ENCODE peak calls at places on chromosomes 11 and 22, in eight cellular contexts. D is transverse colon, R is esophagus squamous epithelium, H is stomach, T is GM12878, B is ovary, Y is HCT116, M is body of pancreas. P is an unnamed sample.

GRCh38 chr22:36767035-36767775 is 8.7 kb downstream of the IFT27 start:
- DNase-seq in H (no peak), Y (no peak), B (no peak), R (no peak), T (no peak), M (peak), D (no peak), P (no peak)

GRCh38 chr11:129375731-129376657 is at the start of gene BARX2:
- DNase-seq in D (peak), H (peak), M (peak), T (no peak), Y (peak), R (no peak), B (no peak), P (peak)

GRCh38 chr11:75307058-75307457 is 44.4 kb downstream of the ARRB1 start:
- DNase-seq in D (no peak), M (no peak), B (no peak), T (no peak), Y (no peak), R (no peak), H (no peak), P (no peak)

GRCh38 chr11:9203715-9204311 is 61.3 kb downstream of the DENND5A start:
- DNase-seq in T (no peak), M (no peak), D (no peak), R (no peak), Y (no peak), H (no peak), B (no peak), P (no peak)

GRCh38 chr11:41971592-41971991 is 512.1 kb upstream of the LRRC4C start:
- DNase-seq in T (no peak), H (no peak), B (no peak), Y (no peak), R (no peak), M (no peak), D (no peak), P (no peak)

GRCh38 chr11:76604652-76605241 is 65.8 kb downstream of the LRRC32 start:
- DNase-seq in H (peak), M (peak), Y (no peak), T (no peak), R (no peak), B (peak), D (peak), P (peak)

GRCh38 chr11:35330924-35331323 is 88.4 kb downstream of the SLC1A2 start:
- DNase-seq in T (no peak), D (no peak), Y (no peak), M (no peak), H (no peak), R (no peak), B (no peak), P (no peak)

GRCh38 chr11:65743928-65744698 is 23.5 kb upstream of the RNASEH2C start:
- DNase-seq in H (peak), M (peak), B (no peak), T (no peak), D (peak), R (no peak), Y (peak), P (no peak)

GRCh38 chr11:58957922-58958321 is 18.6 kb downstream of the GLYATL1 start:
- DNase-seq in B (no peak), T (no peak), M (no peak), H (no peak), D (no peak), Y (no peak), R (no peak), P (no peak)

GRCh38 chr11:8168485-8169257 is at the start of gene RIC3:
- DNase-seq in H (peak), R (no peak), M (peak), B (peak), D (peak), T (no peak), Y (no peak), P (peak)

GRCh38 chr22:37419916-37420655 is 7.2 kb downstream of the ELFN2 start:
- DNase-seq in R (no peak), Y (no peak), T (no peak), H (no peak), D (no peak), M (no peak), B (no peak), P (no peak)

GRCh38 chr11:91761406-91762027 is 463.1 kb upstream of the FAT3 start:
- DNase-seq in Y (no peak), M (no peak), H (no peak), T (no peak), D (no peak), B (no peak), R (no peak), P (no peak)

GRCh38 chr22:32880906-32881596 is 79.5 kb downstream of the TIMP3 start:
- DNase-seq in R (no peak), M (peak), T (no peak), B (peak), H (peak), Y (no peak), D (peak), P (peak)

GRCh38 chr11:111923951-111924350 is 5.2 kb downstream of the C11orf52 start:
- DNase-seq in H (no peak), D (no peak), M (no peak), B (no peak), R (no peak), Y (no peak), T (no peak), P (no peak)

GRCh38 chr22:19984201-19984753 is 32.3 kb downstream of the ARVCF start:
- DNase-seq in B (no peak), R (no peak), Y (peak), M (peak), D (no peak), T (no peak), H (no peak), P (peak)

GRCh38 chr11:7936615-7937014 is 4.9 kb downstream of the OR10A3 start:
- DNase-seq in Y (no peak), B (no peak), R (no peak), T (no peak), D (peak), H (peak), M (peak), P (no peak)

GRCh38 chr11:33560729-33561128 is 139.9 kb downstream of the C11orf91 start:
- DNase-seq in Y (no peak), R (no peak), M (no peak), T (no peak), H (no peak), D (no peak), B (no peak), P (no peak)

GRCh38 chr11:33557201-33557600 is 143.4 kb downstream of the C11orf91 start:
- DNase-seq in H (no peak), M (no peak), T (no peak), Y (no peak), R (no peak), D (no peak), B (no peak), P (no peak)

GRCh38 chr11:33554219-33554618 is 146.4 kb downstream of the C11orf91 start:
- DNase-seq in H (no peak), M (no peak), R (no peak), T (no peak), Y (no peak), B (no peak), D (no peak), P (no peak)

GRCh38 chr11:33559567-33559966 is 141.1 kb downstream of the C11orf91 start:
- DNase-seq in B (no peak), H (no peak), Y (no peak), D (no peak), M (no peak), R (no peak), T (no peak), P (no peak)

DNA sequence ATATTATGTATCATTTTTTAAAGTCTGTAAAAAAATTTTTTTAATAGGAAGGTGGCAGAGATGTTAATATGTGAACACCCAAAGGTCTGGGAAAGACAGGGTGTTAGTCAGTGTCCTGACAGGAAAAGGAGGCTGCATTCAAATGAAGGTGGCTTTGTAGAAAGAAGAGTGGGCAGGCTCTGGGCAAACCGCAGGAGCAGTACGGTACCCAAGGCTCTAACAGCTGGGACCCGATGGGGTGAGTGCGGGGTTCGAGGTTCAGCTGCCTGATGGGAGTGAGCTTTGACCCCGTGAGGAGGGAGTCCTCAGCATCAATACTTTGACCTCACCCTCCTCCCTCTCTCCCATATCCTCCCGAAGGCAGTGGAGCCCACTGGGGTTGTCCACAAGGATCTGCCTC is 142.5 kb downstream of the C11orf91 start:
- DNase-seq in M (no peak), R (no peak), H (no peak), D (no peak), T (no peak), Y (no peak), B (no peak), P (no peak)
- TF ChIP-seq POLR2A in M (no peak), R (no peak), H (no peak), D (no peak), T (no peak), Y (no peak), B (no peak), P (no peak)

GRCh38 chr22:28792491-28793383 is 7.6 kb downstream of the XBP1 start:
- DNase-seq in Y (no peak), T (no peak), B (no peak), R (no peak), H (no peak), D (no peak), M (peak), P (peak)
- TF ChIP-seq POLR2A in Y (no peak), T (peak), B (no peak), R (no peak), H (no peak), D (no peak), M (no peak), P (no peak)

DNA sequence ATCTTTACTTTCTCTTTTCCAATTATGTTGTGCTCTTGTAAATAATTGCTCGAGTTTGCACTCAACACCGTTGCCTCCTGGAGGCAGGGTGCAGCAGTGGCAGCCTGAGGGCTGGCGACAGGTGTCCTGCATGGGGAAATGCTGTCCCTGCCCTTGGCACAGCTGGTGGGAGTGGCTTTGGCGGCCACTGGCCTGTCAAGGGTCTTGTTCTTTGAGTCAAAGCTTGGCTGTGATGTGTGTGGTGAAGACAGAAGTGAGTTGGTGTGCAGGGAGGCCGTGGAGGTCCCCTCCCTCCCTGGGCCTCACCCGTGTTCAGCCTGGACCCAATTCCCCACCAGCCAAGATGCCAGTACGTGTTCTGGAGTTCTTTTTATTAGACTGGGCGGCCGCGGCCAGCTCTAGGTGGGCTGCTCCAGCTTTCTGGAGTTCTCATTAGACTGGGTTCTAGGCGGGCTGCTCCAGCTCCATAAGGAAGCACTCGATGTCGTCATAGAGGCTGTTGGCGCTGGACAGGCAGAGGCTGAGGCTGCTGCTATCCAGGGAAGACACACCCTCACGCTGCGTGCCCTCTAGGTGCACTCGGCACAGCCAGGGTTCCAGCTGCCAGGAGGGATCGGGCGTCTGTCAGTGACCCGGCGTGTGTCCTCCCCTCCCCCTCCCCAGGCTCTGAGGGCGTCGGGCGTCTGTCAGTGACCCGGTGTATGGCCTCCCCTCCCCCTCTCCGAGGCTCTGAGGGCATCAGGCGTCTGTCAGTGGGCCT is 3.4 kb downstream of the IRF7 start:
- DNase-seq in H (peak), R (no peak), M (no peak), T (no peak), B (no peak), Y (peak), D (peak), P (no peak)
- TF ChIP-seq POLR2A in H (no peak), R (no peak), M (no peak), T (peak), B (no peak), Y (no peak), D (no peak), P (no peak)

GRCh38 chr11:83159901-83160865 is 3.3 kb downstream of the PCF11 start:
- DNase-seq in T (no peak), D (peak), M (peak), H (peak), B (no peak), Y (no peak), R (no peak), P (peak)
- TF ChIP-seq POLR2A in T (peak), D (no peak), M (no peak), H (no peak), B (no peak), Y (no peak), R (no peak), P (no peak)

DNA sequence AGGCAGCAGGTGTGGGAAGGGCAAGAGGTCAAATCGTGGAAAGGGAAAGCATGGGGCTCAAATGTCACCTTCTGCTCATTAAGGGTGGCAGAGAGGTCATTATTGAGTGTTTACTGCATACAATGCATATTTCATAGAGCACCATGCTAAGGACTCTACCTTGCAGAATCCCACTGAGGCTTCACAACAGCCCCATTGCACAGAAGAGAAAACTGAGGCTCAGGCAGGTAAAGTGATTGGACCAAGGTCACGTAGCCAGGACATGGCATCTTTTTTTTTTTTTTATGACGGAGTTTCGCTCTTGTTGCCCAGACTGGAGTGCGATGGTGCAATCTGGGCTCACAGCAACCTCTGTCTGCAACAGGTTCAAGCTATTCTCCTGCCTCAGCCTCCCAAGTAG is 7.8 kb downstream of the FLRT1 start:
- DNase-seq in B (no peak), Y (no peak), T (no peak), H (no peak), D (no peak), M (no peak), R (no peak), P (no peak)
- TF ChIP-seq POLR2A in B (no peak), Y (no peak), T (no peak), H (no peak), D (no peak), M (no peak), R (no peak), P (no peak)

DNA sequence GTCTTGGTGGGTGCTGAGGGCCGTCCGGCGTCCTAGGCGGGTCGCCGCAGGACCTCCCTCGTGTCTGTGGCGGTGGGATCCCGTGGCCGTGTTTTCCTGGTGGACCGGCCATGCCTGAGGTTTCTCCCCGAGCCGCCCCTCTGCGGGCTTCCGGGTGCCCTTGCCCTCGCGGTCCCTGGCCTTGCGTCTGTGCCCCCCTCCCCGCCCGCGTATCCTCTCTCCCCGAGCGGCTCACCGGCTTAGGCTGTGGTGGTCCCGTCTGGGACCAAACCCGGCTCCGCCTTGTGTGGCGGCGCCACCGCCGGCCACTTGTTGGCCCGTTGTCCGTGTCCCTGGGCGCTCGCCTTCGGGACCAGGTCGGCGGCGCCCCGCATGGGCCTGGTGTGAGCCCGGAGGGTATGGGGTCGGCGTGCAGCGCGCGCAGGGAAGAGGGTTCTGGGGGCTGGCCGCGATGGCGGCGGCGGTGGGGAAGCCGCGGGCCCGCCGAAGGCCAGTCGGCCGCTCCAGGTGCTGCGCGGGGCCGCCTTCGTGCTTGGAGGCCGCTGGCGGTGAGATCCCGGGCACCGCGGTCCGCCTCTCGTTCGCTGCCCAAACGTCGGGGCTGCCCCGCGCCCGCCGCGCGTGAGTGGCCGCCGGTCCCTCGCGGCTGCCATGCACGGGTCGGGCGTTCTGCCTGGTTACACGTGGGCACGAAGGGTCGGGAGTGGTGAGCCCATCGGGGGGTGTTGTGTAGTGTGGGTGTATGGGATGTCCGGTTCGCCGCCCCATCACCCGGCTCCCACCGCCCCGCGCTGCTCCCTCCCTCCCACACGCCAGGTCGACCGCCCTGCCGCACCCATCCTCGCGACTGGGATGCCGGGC is 3899.1 kb upstream of the OR11H1 start:
- DNase-seq in R (no peak), B (no peak), D (no peak), M (no peak), Y (no peak), H (no peak), T (no peak), P (no peak)
- TF ChIP-seq POLR2A in R (no peak), B (no peak), D (no peak), M (no peak), Y (no peak), H (no peak), T (no peak), P (no peak)

DNA sequence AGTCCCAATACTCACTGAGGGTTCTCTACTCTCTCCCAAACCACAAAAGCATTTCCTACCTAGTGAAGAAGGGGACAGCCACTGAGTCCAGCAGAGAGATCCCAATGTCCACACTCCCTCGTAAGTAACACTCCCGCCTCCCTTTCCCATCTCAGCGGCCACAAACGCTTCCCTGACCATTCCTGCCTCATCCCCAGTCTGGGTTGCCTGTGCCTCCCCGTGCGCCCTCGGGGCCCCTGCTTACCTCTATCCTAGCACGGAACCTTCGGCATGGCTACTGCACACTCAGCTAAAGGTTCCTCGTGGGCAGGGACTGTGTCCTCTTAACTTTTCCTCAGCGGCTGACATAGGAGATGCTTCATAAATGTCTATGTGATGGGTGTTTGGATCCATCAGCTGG is 1.5 kb downstream of the UPK2 start:
- DNase-seq in R (no peak), B (no peak), T (no peak), D (no peak), M (no peak), Y (no peak), H (no peak), P (no peak)
- TF ChIP-seq POLR2A in R (no peak), B (no peak), T (no peak), D (no peak), M (no peak), Y (no peak), H (no peak), P (no peak)